ENCODE peak calls at places on chromosome 2, in eight cellular contexts. R, L, K, Z, M, H, Y and F are unnamed samples. For H3K27me3 and H3K36me3, the result is how much of the 10 kb centered on the place peaks cover.

GRCh38 chr2:241942416-241943208 is 73.1 kb downstream of the RTP5 start:
- DNase-seq in R (no peak), L (no peak), K (no peak), Z (no peak), M (no peak), H (no peak), Y (no peak), F (no peak)

GRCh38 chr2:174633621-174633927 is 36.0 kb upstream of the WIPF1 start:
- DNase-seq in R (peak), L (no peak), K (no peak), Z (no peak), M (peak), H (peak), Y (no peak), F (no peak)

GRCh38 chr2:214103199-214104001 is 307.5 kb upstream of the VWC2L start:
- DNase-seq in R (no peak), L (no peak), K (no peak), Z (no peak), M (no peak), H (no peak), Y (no peak), F (no peak)

GRCh38 chr2:240925191-240925575 is 19.0 kb downstream of the CROCC2 start:
- DNase-seq in R (no peak), L (peak), K (no peak), Z (peak), M (peak), H (no peak), Y (peak), F (peak)

GRCh38 chr2:183610724-183611123 is 486.5 kb downstream of the NUP35 start:
- DNase-seq in R (no peak), L (no peak), K (no peak), Z (no peak), M (no peak), H (no peak), Y (no peak), F (no peak)

GRCh38 chr2:54635554-54636152 is 87.8 kb upstream of the EML6 start:
- DNase-seq in R (no peak), L (no peak), K (no peak), Z (no peak), M (no peak), H (peak), Y (no peak), F (no peak)

GRCh38 chr2:71620116-71620515 is 166.8 kb downstream of the DYSF start:
- DNase-seq in R (no peak), L (no peak), K (no peak), Z (no peak), M (peak), H (no peak), Y (no peak), F (peak)

GRCh38 chr2:227154976-227155375 is 9.0 kb downstream of the COL4A4 start:
- DNase-seq in R (no peak), L (peak), K (peak), Z (no peak), M (no peak), H (peak), Y (no peak), F (no peak)

GRCh38 chr2:63064661-63065060 is 14.0 kb downstream of the OTX1 start:
- DNase-seq in R (no peak), L (no peak), K (no peak), Z (no peak), M (no peak), H (no peak), Y (no peak), F (no peak)
- H3K27me3 ChIP-seq in R (under half), L (half or more), K (half or more), Z (under half), M (under half), H (half or more), Y (under half), F (under half)

GRCh38 chr2:73917696-73918207 is 8.9 kb upstream of the DGUOK start:
- DNase-seq in R (no peak), L (no peak), K (no peak), Z (no peak), M (no peak), H (no peak), Y (no peak), F (no peak)
- H3K36me3 ChIP-seq in R (under half), L (under half), K (under half), Z (under half), M (under half), H (under half), Y (under half), F (half or more)

GRCh38 chr2:42947809-42948595 is 155.6 kb upstream of the HAAO start:
- DNase-seq in R (no peak), L (no peak), K (no peak), Z (no peak), M (no peak), H (peak), Y (no peak), F (no peak)
- H3K27ac ChIP-seq in R (no peak), L (no peak), K (no peak), Z (no peak), M (no peak), H (peak), Y (no peak), F (no peak)

GRCh38 chr2:46436800-46437199 is 42.6 kb upstream of the TMEM247 start:
- DNase-seq in R (no peak), L (no peak), K (no peak), Z (no peak), M (no peak), H (no peak), Y (no peak), F (no peak)
- H3K27me3 ChIP-seq in R (under half), L (under half), K (under half), Z (under half), M (under half), H (under half), Y (under half), F (under half)

GRCh38 chr2:46384457-46384815 is 87.2 kb downstream of the EPAS1 start:
- DNase-seq in R (no peak), L (no peak), K (no peak), Z (no peak), M (no peak), H (no peak), Y (no peak), F (no peak)
- H3K36me3 ChIP-seq in R (under half), L (half or more), K (half or more), Z (under half), M (under half), H (under half), Y (under half), F (under half)

DNA sequence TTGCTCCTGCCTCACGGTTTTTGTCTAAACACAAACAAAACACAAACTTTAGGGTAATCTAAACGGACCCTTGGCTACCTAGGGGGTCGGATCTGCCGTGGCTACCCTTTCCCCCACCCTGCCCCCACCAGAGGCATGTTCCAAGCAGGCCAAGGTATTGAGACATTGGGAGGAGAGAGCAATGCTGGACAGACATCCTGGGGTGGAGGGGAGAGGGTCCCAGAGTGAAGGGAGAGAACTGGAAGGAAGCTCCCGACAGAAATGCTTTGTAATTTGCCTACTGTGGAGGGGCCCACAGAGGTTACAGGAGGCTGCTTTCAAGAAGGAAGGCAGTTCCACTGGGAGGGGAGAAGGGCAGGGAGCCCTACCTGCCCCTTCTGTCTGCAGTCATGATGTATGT is 13.9 kb upstream of the MAT2A start:
- DNase-seq in R (no peak), L (no peak), K (no peak), Z (no peak), M (no peak), H (no peak), Y (no peak), F (no peak)
- H3K27ac ChIP-seq in R (no peak), L (peak), K (no peak), Z (peak), M (peak), H (no peak), Y (no peak), F (no peak)

DNA sequence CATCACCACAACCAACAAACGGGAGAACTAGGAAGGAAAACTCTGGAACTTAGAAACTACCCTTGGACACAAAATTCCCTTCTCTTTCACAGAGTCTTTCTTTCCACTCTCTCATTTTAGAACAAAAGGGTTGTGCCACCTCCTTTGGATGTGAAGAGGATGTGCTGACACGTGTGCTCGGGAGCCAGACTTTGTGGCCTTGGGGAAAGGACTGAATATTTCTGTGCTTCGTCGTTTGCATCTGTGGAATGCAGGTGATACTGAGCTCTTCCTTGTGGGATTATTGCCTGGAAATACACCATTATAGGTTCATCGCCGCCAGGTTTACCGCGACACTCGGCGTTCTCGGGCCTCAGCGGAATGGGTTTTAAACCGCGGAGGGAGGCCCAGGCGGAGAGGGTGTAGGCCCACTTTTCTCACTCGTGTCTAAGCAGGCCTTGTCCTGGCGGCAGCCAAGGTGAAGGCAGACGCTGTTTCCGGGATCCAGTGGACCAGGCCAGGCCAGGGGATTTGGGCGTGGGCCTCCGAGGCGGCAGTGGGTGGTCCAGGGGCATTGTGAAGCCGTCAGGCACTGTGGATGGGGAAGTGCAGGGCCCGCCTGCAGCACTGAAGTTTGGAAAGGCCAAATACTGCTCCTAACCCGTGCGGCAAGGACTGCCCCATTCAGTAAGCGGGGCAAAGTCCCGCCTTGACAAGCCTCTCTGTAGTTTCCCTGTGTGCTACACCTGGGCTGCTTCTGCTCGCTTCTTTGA is 7.1 kb upstream of the DLX2 start:
- DNase-seq in R (no peak), L (no peak), K (no peak), Z (no peak), M (no peak), H (no peak), Y (no peak), F (no peak)
- H3K27me3 ChIP-seq in R (under half), L (half or more), K (under half), Z (under half), M (under half), H (under half), Y (under half), F (under half)